ENCODE peak calls at places on chromosomes 12 and 14, in nine cellular contexts. X is suprapubic skin, B is HepG2, Z is Peyer's patch, R is spleen, G is transverse colon, C is thyroid gland, N is body of pancreas, W is adrenal gland. L is an unnamed sample. For H3K4me1, the result is how much of the 10 kb centered on the place peaks cover.

GRCh38 chr12:59698599-59698998 is 102.8 kb downstream of the SLC16A7 start:
- DNase-seq in X (no peak), B (no peak), Z (no peak), R (no peak), G (no peak), C (no peak), N (no peak), W (no peak), L (no peak)

GRCh38 chr12:123384994-123385376 is 1.1 kb downstream of the KMT5A start:
- DNase-seq in X (no peak), B (no peak), Z (no peak), R (no peak), G (no peak), C (no peak), N (no peak), W (no peak), L (no peak)

GRCh38 chr12:86735072-86735471 is 478.9 kb upstream of the MGAT4C start:
- DNase-seq in X (no peak), B (no peak), Z (no peak), R (no peak), G (no peak), C (no peak), N (no peak), W (no peak), L (no peak)

GRCh38 chr14:85634205-85634604 is 104.3 kb downstream of the FLRT2 start:
- DNase-seq in X (no peak), B (no peak), Z (no peak), R (no peak), G (no peak), C (no peak), N (no peak), W (no peak), L (no peak)

GRCh38 chr12:106147956-106148355 is 9.2 kb upstream of the NUAK1 start:
- DNase-seq in X (no peak), B (no peak), Z (no peak), R (no peak), G (peak), C (peak), N (peak), W (peak), L (peak)

GRCh38 chr12:51071663-51072062 is 11.7 kb downstream of the CSRNP2 start:
- DNase-seq in X (peak), B (peak), Z (no peak), R (no peak), G (no peak), C (no peak), N (peak), W (no peak), L (no peak)

GRCh38 chr12:131934535-131934934 is 5.5 kb downstream of the PUS1 start:
- DNase-seq in X (no peak), B (no peak), Z (no peak), R (peak), G (no peak), C (no peak), N (no peak), W (no peak), L (no peak)

GRCh38 chr14:96094656-96095055 is 55.5 kb downstream of the C14orf132 start:
- DNase-seq in X (no peak), B (no peak), Z (no peak), R (no peak), G (no peak), C (no peak), N (no peak), W (no peak), L (peak)

GRCh38 chr12:89238593-89238992 is 113.7 kb downstream of the DUSP6 start:
- DNase-seq in X (no peak), B (no peak), Z (no peak), R (peak), G (no peak), C (no peak), N (peak), W (peak), L (no peak)

GRCh38 chr12:68636268-68636667 is 25.6 kb downstream of the RAP1B start:
- DNase-seq in X (no peak), B (no peak), Z (no peak), R (no peak), G (no peak), C (no peak), N (no peak), W (no peak), L (no peak)

GRCh38 chr12:130633771-130634170 is 82.3 kb downstream of the RIMBP2 start:
- DNase-seq in X (peak), B (no peak), Z (no peak), R (no peak), G (peak), C (peak), N (peak), W (no peak), L (no peak)

GRCh38 chr12:117100851-117101673 is 1.8 kb upstream of the TESC start:
- DNase-seq in X (no peak), B (no peak), Z (peak), R (no peak), G (no peak), C (peak), N (no peak), W (no peak), L (no peak)

GRCh38 chr12:121789800-121790748 is 3.4 kb downstream of the RHOF start:
- DNase-seq in X (no peak), B (no peak), Z (peak), R (peak), G (peak), C (no peak), N (peak), W (peak), L (no peak)

GRCh38 chr12:94834036-94834625 is 169.4 kb downstream of the NDUFA12 start:
- DNase-seq in X (no peak), B (no peak), Z (no peak), R (no peak), G (no peak), C (no peak), N (no peak), W (no peak), L (no peak)

GRCh38 chr14:101709533-101709881 is 52.0 kb upstream of the PPP2R5C start:
- DNase-seq in X (peak), B (no peak), Z (no peak), R (no peak), G (no peak), C (no peak), N (no peak), W (no peak), L (no peak)

GRCh38 chr12:121798807-121799174 is 5.0 kb upstream of the SETD1B start:
- DNase-seq in X (no peak), B (no peak), Z (no peak), R (no peak), G (peak), C (no peak), N (no peak), W (no peak), L (no peak)

GRCh38 chr14:51118993-51119392 is 24.1 kb upstream of the TRIM9 start:
- DNase-seq in X (no peak), B (no peak), Z (no peak), R (no peak), G (no peak), C (no peak), N (no peak), W (no peak), L (no peak)

GRCh38 chr12:130031041-130031440 is 127.2 kb upstream of the TMEM132D start:
- DNase-seq in X (no peak), B (no peak), Z (no peak), R (peak), G (no peak), C (no peak), N (no peak), W (no peak), L (no peak)

GRCh38 chr14:74670726-74671125 is 42.2 kb downstream of the AREL1 start:
- DNase-seq in X (no peak), B (no peak), Z (no peak), R (no peak), G (no peak), C (no peak), N (no peak), W (no peak), L (no peak)

GRCh38 chr14:104142136-104143041 is 4.0 kb downstream of the KIF26A start:
- DNase-seq in X (peak), B (no peak), Z (peak), R (peak), G (no peak), C (no peak), N (peak), W (peak), L (no peak)

GRCh38 chr14:104141621-104142091 is 3.3 kb downstream of the KIF26A start:
- DNase-seq in X (peak), B (no peak), Z (peak), R (peak), G (no peak), C (no peak), N (peak), W (peak), L (peak)

GRCh38 chr14:104139460-104140212 is 1.2 kb downstream of the KIF26A start:
- DNase-seq in X (peak), B (no peak), Z (peak), R (peak), G (no peak), C (no peak), N (peak), W (peak), L (no peak)

GRCh38 chr14:104140213-104140462 is 1.8 kb downstream of the KIF26A start:
- DNase-seq in X (no peak), B (no peak), Z (peak), R (peak), G (no peak), C (no peak), N (peak), W (peak), L (no peak)

DNA sequence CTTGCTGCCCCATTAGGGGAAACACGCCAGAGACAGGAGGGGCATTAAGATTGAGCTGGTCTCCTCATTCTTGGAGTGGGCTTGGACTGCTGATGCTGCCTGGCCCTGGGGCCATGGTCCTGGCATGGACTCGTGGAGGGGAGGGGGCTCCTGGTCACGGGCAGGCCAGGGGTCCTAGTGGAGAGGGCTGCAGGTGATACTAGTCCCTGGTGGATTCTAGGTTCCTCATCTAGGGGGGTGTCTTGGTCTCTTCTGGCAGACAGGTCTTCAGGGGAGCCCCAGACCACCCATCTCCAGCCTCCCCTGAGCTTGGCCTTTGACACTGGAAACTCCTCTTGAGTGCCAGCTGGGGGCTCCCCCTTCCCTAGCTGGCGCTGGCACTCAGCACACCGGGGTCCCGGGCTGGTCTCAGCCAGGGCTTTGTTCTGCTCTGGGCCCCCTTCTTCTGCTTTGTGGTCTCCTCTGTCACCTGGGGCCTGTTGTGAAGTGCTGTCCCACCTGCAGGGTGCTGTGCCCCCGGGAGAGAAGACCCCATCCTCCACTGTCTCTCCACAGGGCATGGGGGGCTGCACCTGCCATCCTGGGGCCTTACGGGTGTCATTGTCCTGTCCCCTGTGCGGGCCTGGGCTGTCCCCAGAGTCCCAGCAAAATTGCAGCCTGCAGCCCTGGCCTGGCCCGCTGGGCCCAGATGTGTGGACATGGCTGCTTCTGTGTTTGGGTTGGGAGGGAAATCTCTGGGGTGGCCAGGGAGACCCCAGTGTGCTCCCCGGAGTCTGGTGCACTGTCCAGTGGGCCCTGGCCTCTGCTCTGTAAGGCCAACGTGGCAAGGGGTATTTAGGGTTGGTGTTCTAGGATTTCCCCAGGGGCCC is 2.3 kb downstream of the KIF26A start:
- DNase-seq in X (peak), B (no peak), Z (peak), R (peak), G (no peak), C (no peak), N (peak), W (peak), L (no peak)
- H3K4me1 ChIP-seq in X (under half), B (under half), Z (under half), R (half or more), G (under half), C (under half), N (under half), W (under half), L (under half)

GRCh38 chr12:4271433-4272013 is 2.0 kb upstream of the CCND2 start:
- DNase-seq in X (peak), B (no peak), Z (no peak), R (no peak), G (no peak), C (no peak), N (no peak), W (no peak), L (no peak)
- TF ChIP-seq POLR2A in X (no peak), B (no peak), Z (peak), R (peak), G (peak), C (no peak), N (peak), W (peak), L (no peak)

DNA sequence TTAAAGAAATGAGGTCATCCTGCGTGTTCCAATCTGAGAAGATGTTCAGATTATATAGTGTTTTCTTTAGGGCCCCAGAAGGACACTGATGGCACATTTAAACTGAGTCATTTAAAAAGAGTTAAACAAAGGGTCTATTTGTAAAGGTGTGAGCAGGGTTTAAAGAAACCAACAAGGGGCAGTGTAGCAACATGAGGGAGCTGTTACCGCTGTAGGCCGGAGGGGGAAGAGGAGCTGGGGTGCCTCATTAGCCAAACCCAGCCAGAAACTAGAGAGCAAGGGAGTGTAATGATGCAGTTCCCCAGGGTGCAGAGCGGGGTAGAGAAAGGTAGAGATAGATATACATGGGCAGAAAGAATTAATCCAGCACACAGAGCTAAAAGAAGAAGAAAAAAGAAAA is 160.4 kb downstream of the TBX5 start:
- DNase-seq in X (no peak), B (no peak), Z (no peak), R (no peak), G (no peak), C (no peak), N (no peak), W (no peak), L (no peak)
- TF ChIP-seq CTCF in X (no peak), B (no peak), Z (no peak), R (no peak), G (no peak), C (no peak), N (no peak), W (no peak), L (no peak)

DNA sequence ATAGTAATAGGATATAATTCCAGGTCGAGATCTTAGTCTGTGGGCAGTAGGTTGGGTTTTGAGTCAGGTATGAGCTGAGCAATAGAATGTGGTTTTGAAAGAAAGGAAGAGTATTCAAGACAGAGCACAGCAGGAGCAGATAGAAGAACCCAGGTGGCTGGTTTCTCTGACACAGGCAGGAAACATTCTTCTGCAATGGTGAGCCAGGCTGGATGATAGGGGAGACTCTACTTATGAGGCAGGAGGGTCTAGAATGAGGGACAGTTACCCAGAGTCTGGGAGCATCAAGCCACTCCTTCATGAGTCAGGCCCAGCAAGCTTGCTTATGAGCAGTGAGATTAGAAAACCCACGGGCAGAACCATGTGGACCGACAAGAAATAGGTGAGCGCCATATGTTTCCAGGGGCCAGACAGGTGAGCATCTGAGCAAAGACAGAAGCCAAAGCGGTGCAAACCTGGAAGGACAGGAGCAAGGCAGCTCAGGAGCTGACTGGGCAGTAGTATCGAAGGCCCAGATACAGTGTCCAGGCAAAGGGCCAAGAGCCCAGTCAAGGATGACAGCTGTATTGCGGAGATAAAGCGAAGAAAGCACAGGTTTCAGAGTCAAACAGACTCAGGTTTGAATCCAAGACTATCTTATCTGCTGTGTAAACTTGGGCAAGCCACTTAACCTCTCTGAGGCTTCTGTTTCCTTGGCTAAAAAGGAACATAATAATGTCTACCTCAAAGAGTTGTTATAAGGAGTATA is 22.5 kb upstream of the PCNX1 start:
- DNase-seq in X (no peak), B (no peak), Z (no peak), R (no peak), G (no peak), C (peak), N (peak), W (peak), L (no peak)
- H3K4me1 ChIP-seq in X (under half), B (under half), Z (under half), R (half or more), G (under half), C (under half), N (under half), W (under half), L (under half)

DNA sequence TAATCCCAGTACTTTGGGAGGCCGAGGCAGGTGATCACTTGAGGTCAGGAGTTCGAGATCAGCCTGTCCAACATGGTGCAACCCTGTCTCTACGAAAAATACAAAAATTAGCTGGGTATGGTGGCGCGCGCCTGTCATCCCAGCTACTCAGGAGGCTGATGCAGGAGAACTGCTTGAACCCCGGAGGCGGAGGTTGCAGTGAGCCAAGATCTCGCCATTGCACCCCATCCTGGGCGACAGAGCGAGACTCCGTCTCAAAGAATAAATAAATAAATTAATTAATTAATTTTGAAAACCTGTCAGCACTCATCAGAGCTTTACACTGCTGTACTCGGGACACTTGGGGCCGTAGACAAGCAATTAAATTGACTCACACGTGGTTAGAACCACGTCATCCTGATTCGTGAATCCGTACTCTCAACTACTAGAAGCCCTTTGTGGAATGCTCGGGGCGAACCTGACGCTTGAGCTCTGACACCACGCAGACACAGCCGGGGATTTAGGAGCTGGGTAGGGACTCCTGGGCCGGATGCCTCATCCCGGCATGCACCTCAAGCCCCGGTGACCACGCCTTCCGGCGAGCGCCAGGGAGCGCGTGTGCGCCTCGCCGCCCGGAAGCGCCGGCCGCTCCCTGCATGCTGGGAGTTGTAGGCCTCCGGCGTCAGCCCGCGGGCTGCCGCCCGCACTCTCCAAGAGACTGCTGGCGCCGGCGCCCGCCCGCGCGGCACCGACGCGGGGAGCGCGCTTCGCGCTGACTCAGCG is at the start of gene XPOT:
- DNase-seq in X (peak), B (peak), Z (peak), R (peak), G (peak), C (peak), N (peak), W (peak), L (peak)
- TF ChIP-seq POLR2A in X (no peak), B (peak), Z (peak), R (peak), G (no peak), C (no peak), N (peak), W (peak), L (no peak)

GRCh38 chr12:49635036-49635435 is 11.7 kb downstream of the PRPF40B start:
- DNase-seq in X (no peak), B (no peak), Z (no peak), R (no peak), G (no peak), C (no peak), N (no peak), W (no peak), L (no peak)

GRCh38 chr12:49635656-49636055 is 12.3 kb downstream of the PRPF40B start:
- DNase-seq in X (no peak), B (no peak), Z (no peak), R (no peak), G (no peak), C (no peak), N (no peak), W (no peak), L (no peak)

GRCh38 chr12:49637401-49637800 is 14.0 kb downstream of the PRPF40B start:
- DNase-seq in X (no peak), B (no peak), Z (no peak), R (no peak), G (no peak), C (peak), N (no peak), W (no peak), L (no peak)

GRCh38 chr12:49636574-49636973 is 13.2 kb downstream of the PRPF40B start:
- DNase-seq in X (no peak), B (no peak), Z (no peak), R (no peak), G (no peak), C (no peak), N (no peak), W (no peak), L (no peak)

GRCh38 chr12:49636979-49637378 is 13.6 kb downstream of the PRPF40B start:
- DNase-seq in X (no peak), B (peak), Z (no peak), R (no peak), G (peak), C (peak), N (peak), W (peak), L (peak)
- TF ChIP-seq CTCF in X (peak), B (peak), Z (peak), R (peak), G (peak), C (peak), N (peak), W (peak), L (peak)

DNA sequence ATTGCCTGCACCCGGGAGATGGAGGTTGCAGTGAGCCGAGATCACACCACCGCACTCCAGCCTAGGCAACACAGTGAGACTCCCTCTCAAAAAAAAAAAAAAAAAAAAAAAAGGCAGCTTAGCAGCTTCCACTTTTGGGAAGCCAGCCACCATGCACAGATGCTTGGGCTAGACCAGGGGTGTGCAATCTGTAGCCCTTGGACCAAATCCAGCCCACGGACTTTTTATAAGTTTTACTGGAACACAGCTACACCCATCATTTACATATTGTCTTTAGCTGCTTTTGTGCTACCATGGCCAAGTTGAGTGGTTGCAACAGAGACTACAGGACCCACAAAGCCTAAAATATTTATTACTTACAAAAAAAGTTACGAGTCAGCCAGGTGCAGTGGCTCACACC is 6.7 kb downstream of the CIT start:
- DNase-seq in X (no peak), B (no peak), Z (no peak), R (no peak), G (no peak), C (no peak), N (no peak), W (no peak), L (no peak)
- H3K4me1 ChIP-seq in X (under half), B (under half), Z (under half), R (under half), G (under half), C (under half), N (under half), W (under half), L (under half)